ENCODE peak calls at places on chromosomes 4 and X, in eight cellular contexts. One of them, this sample, is unnamed.

GRCh38 chr4:89563431-89563830 is 255.8 kb upstream of the GPRIN3 start:
- DNase-seq in vagina: no peak
- DNase-seq in uterus: no peak
- DNase-seq in A549: no peak
- DNase-seq in heart left ventricle: no peak
- DNase-seq in Peyer's patch: no peak
- DNase-seq in prostate gland: no peak
- DNase-seq in endothelial cell of umbilical vein: no peak
- DNase-seq in this sample: no peak

GRCh38 chrX:124354648-124355047 is 8.3 kb downstream of the SH2D1A start:
- DNase-seq in vagina: no peak
- DNase-seq in uterus: no peak
- DNase-seq in A549: no peak
- DNase-seq in heart left ventricle: no peak
- DNase-seq in Peyer's patch: no peak
- DNase-seq in prostate gland: no peak
- DNase-seq in endothelial cell of umbilical vein: no peak
- DNase-seq in this sample: no peak

GRCh38 chrX:38654302-38654701 is 93.0 kb downstream of the TSPAN7 start:
- DNase-seq in vagina: no peak
- DNase-seq in uterus: no peak
- DNase-seq in A549: peak
- DNase-seq in heart left ventricle: no peak
- DNase-seq in Peyer's patch: no peak
- DNase-seq in prostate gland: no peak
- DNase-seq in endothelial cell of umbilical vein: peak
- DNase-seq in this sample: no peak

GRCh38 chrX:17692709-17693346 is 44.5 kb upstream of the SCML1 start:
- DNase-seq in vagina: no peak
- DNase-seq in uterus: no peak
- DNase-seq in A549: no peak
- DNase-seq in heart left ventricle: no peak
- DNase-seq in Peyer's patch: no peak
- DNase-seq in prostate gland: no peak
- DNase-seq in endothelial cell of umbilical vein: no peak
- DNase-seq in this sample: no peak

GRCh38 chrX:72299891-72300630 is 5.7 kb downstream of the CITED1 start:
- DNase-seq in vagina: no peak
- DNase-seq in uterus: no peak
- DNase-seq in A549: no peak
- DNase-seq in heart left ventricle: no peak
- DNase-seq in Peyer's patch: no peak
- DNase-seq in prostate gland: no peak
- DNase-seq in endothelial cell of umbilical vein: no peak
- DNase-seq in this sample: no peak

GRCh38 chrX:17476411-17476810 is 101.4 kb downstream of the NHS start:
- DNase-seq in vagina: no peak
- DNase-seq in uterus: no peak
- DNase-seq in A549: no peak
- DNase-seq in heart left ventricle: no peak
- DNase-seq in Peyer's patch: no peak
- DNase-seq in prostate gland: no peak
- DNase-seq in endothelial cell of umbilical vein: no peak
- DNase-seq in this sample: no peak

GRCh38 chr4:41939016-41939623 is 3.9 kb downstream of the TMEM33 start:
- DNase-seq in vagina: no peak
- DNase-seq in uterus: no peak
- DNase-seq in A549: no peak
- DNase-seq in heart left ventricle: no peak
- DNase-seq in Peyer's patch: no peak
- DNase-seq in prostate gland: no peak
- DNase-seq in endothelial cell of umbilical vein: no peak
- DNase-seq in this sample: peak

GRCh38 chr4:25632135-25632534 is 23.5 kb upstream of the SLC34A2 start:
- DNase-seq in vagina: no peak
- DNase-seq in uterus: no peak
- DNase-seq in A549: peak
- DNase-seq in heart left ventricle: no peak
- DNase-seq in Peyer's patch: no peak
- DNase-seq in prostate gland: no peak
- DNase-seq in endothelial cell of umbilical vein: no peak
- DNase-seq in this sample: no peak

GRCh38 chrX:38754102-38754790 is 47.0 kb upstream of the MID1IP1 start:
- DNase-seq in vagina: no peak
- DNase-seq in uterus: peak
- DNase-seq in A549: peak
- DNase-seq in heart left ventricle: no peak
- DNase-seq in Peyer's patch: no peak
- DNase-seq in prostate gland: peak
- DNase-seq in endothelial cell of umbilical vein: peak
- DNase-seq in this sample: no peak

GRCh38 chr4:1393866-1394265 is 12.4 kb downstream of the NKX1-1 start:
- DNase-seq in vagina: no peak
- DNase-seq in uterus: no peak
- DNase-seq in A549: no peak
- DNase-seq in heart left ventricle: no peak
- DNase-seq in Peyer's patch: no peak
- DNase-seq in prostate gland: no peak
- DNase-seq in endothelial cell of umbilical vein: no peak
- DNase-seq in this sample: peak

GRCh38 chr4:184896868-184897715 is 71.3 kb upstream of the ACSL1 start:
- DNase-seq in vagina: no peak
- DNase-seq in uterus: no peak
- DNase-seq in A549: no peak
- DNase-seq in heart left ventricle: no peak
- DNase-seq in Peyer's patch: no peak
- DNase-seq in prostate gland: no peak
- DNase-seq in endothelial cell of umbilical vein: no peak
- DNase-seq in this sample: peak

GRCh38 chrX:17527135-17527701 is 152.2 kb downstream of the NHS start:
- DNase-seq in vagina: no peak
- DNase-seq in uterus: no peak
- DNase-seq in A549: no peak
- DNase-seq in heart left ventricle: peak
- DNase-seq in Peyer's patch: no peak
- DNase-seq in prostate gland: no peak
- DNase-seq in endothelial cell of umbilical vein: peak
- DNase-seq in this sample: no peak

GRCh38 chr4:108303488-108304177 is 134.9 kb upstream of the LEF1 start:
- DNase-seq in vagina: no peak
- DNase-seq in uterus: no peak
- DNase-seq in A549: no peak
- DNase-seq in heart left ventricle: no peak
- DNase-seq in Peyer's patch: no peak
- DNase-seq in prostate gland: no peak
- DNase-seq in endothelial cell of umbilical vein: no peak
- DNase-seq in this sample: no peak

GRCh38 chrX:20545538-20545937 is 278.8 kb upstream of the RPS6KA3 start:
- DNase-seq in vagina: no peak
- DNase-seq in uterus: no peak
- DNase-seq in A549: no peak
- DNase-seq in heart left ventricle: no peak
- DNase-seq in Peyer's patch: no peak
- DNase-seq in prostate gland: no peak
- DNase-seq in endothelial cell of umbilical vein: no peak
- DNase-seq in this sample: no peak

GRCh38 chr4:169658970-169659735 is 38.8 kb downstream of the CLCN3 start:
- DNase-seq in vagina: no peak
- DNase-seq in uterus: no peak
- DNase-seq in A549: no peak
- DNase-seq in heart left ventricle: no peak
- DNase-seq in Peyer's patch: no peak
- DNase-seq in prostate gland: no peak
- DNase-seq in endothelial cell of umbilical vein: no peak
- DNase-seq in this sample: no peak

GRCh38 chrX:21374994-21375794 is 976 bp downstream of the CNKSR2 start:
- DNase-seq in vagina: no peak
- DNase-seq in uterus: no peak
- DNase-seq in A549: no peak
- DNase-seq in heart left ventricle: peak
- DNase-seq in Peyer's patch: peak
- DNase-seq in prostate gland: no peak
- DNase-seq in endothelial cell of umbilical vein: no peak
- DNase-seq in this sample: no peak

GRCh38 chrX:107667426-107667825 is 39.1 kb downstream of the PRPS1 start:
- DNase-seq in vagina: no peak
- DNase-seq in uterus: no peak
- DNase-seq in A549: no peak
- DNase-seq in heart left ventricle: no peak
- DNase-seq in Peyer's patch: no peak
- DNase-seq in prostate gland: no peak
- DNase-seq in endothelial cell of umbilical vein: no peak
- DNase-seq in this sample: no peak

GRCh38 chrX:84189125-84189524 is 1.1 kb upstream of the RPS6KA6 start:
- DNase-seq in vagina: no peak
- DNase-seq in uterus: no peak
- DNase-seq in A549: no peak
- DNase-seq in heart left ventricle: no peak
- DNase-seq in Peyer's patch: no peak
- DNase-seq in prostate gland: no peak
- DNase-seq in endothelial cell of umbilical vein: no peak
- DNase-seq in this sample: no peak

GRCh38 chr4:54741161-54741560 is 83.4 kb downstream of the KIT start:
- DNase-seq in vagina: no peak
- DNase-seq in uterus: no peak
- DNase-seq in A549: no peak
- DNase-seq in heart left ventricle: no peak
- DNase-seq in Peyer's patch: no peak
- DNase-seq in prostate gland: no peak
- DNase-seq in endothelial cell of umbilical vein: no peak
- DNase-seq in this sample: no peak

GRCh38 chr4:8478371-8478770 is 37.8 kb downstream of the TRMT44 start:
- DNase-seq in vagina: no peak
- DNase-seq in uterus: no peak
- DNase-seq in A549: no peak
- DNase-seq in heart left ventricle: no peak
- DNase-seq in Peyer's patch: no peak
- DNase-seq in prostate gland: no peak
- DNase-seq in endothelial cell of umbilical vein: no peak
- DNase-seq in this sample: no peak

GRCh38 chr4:166045457-166045856 is 172.4 kb downstream of the TLL1 start:
- DNase-seq in vagina: no peak
- DNase-seq in uterus: no peak
- DNase-seq in A549: no peak
- DNase-seq in heart left ventricle: no peak
- DNase-seq in Peyer's patch: no peak
- DNase-seq in prostate gland: no peak
- DNase-seq in endothelial cell of umbilical vein: no peak
- DNase-seq in this sample: no peak

DNA sequence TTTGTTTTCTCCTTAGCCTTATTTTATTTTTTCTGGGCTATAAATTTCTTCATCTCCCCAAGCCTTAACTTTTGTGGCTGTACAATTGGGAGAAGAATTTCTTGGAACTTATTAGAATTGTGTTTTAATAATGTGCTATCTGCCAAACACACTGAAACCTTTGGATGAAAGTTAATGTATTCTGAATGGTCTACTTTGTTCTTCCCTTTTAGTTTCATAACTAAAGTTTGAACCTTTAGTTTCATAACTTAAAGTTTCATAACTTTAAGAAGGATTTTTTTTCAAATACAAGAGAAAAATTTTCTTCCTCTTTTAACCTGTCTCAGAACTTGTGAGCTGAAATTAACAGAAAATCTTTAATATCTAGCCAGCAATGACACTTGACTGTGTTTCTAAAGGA is 182.2 kb downstream of the ARHGAP24 start:
- DNase-seq in vagina: no peak
- DNase-seq in uterus: no peak
- DNase-seq in A549: no peak
- DNase-seq in heart left ventricle: no peak
- DNase-seq in Peyer's patch: no peak
- DNase-seq in prostate gland: no peak
- DNase-seq in endothelial cell of umbilical vein: no peak
- DNase-seq in this sample: no peak
- H3K27ac ChIP-seq in vagina: no peak
- H3K27ac ChIP-seq in uterus: no peak
- H3K27ac ChIP-seq in A549: no peak
- H3K27ac ChIP-seq in heart left ventricle: peak
- H3K27ac ChIP-seq in Peyer's patch: peak
- H3K27ac ChIP-seq in prostate gland: no peak
- H3K27ac ChIP-seq in endothelial cell of umbilical vein: no peak
- H3K27ac ChIP-seq in this sample: no peak

GRCh38 chr4:153248641-153249198 is 44.5 kb downstream of the TRIM2 start:
- DNase-seq in vagina: no peak
- DNase-seq in uterus: peak
- DNase-seq in A549: no peak
- DNase-seq in heart left ventricle: peak
- DNase-seq in Peyer's patch: no peak
- DNase-seq in prostate gland: no peak
- DNase-seq in endothelial cell of umbilical vein: no peak
- DNase-seq in this sample: peak
- TF ChIP-seq POLR2A in vagina: no peak
- TF ChIP-seq POLR2A in uterus: no peak
- TF ChIP-seq POLR2A in A549: no peak
- TF ChIP-seq POLR2A in heart left ventricle: no peak
- TF ChIP-seq POLR2A in Peyer's patch: no peak
- TF ChIP-seq POLR2A in prostate gland: no peak
- TF ChIP-seq POLR2A in endothelial cell of umbilical vein: no peak
- TF ChIP-seq POLR2A in this sample: no peak

GRCh38 chrX:45788941-45789348 is 588.3 kb upstream of the DIPK2B start:
- DNase-seq in vagina: no peak
- DNase-seq in uterus: no peak
- DNase-seq in A549: no peak
- DNase-seq in heart left ventricle: peak
- DNase-seq in Peyer's patch: no peak
- DNase-seq in prostate gland: no peak
- DNase-seq in endothelial cell of umbilical vein: peak
- DNase-seq in this sample: no peak
- H3K27ac ChIP-seq in vagina: no peak
- H3K27ac ChIP-seq in uterus: no peak
- H3K27ac ChIP-seq in A549: no peak
- H3K27ac ChIP-seq in heart left ventricle: peak
- H3K27ac ChIP-seq in Peyer's patch: no peak
- H3K27ac ChIP-seq in prostate gland: no peak
- H3K27ac ChIP-seq in endothelial cell of umbilical vein: peak
- H3K27ac ChIP-seq in this sample: no peak

DNA sequence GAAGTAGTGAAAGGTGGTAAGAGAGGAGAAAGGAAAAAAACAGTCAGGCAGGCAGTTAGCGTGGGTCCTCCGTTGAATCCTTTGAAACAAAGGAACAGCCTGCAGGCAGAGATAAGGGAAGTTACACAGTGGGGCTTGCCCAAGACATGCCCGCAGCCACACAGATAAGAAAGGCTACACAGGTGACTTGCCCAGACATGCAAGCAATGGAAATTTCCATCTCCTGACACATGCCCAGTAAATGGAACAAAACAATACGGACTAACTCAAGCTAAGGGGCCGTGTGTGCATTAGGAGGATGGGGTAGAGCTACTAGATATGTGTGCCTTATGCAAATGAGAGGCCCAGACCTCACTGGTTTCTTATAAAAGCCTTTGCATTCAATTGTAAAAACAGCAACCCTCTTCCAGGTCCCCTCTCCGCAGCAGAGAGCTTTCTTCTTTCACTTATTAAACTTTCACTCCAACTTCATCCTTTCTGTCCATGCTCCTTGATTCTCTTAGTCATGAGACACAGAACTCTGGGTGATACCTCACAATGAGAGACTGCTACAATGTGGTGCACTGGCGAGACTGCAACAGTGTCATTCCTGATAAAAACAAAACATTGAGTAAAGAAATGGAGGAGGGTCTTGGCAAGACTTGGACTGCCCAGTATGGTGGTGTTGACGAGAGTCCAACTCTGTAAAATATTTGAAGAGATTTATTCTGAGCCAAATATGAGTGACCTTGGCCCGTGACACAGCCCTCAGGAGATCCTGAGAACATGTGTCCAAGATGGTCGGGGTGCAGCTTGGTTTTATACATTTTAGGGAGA is 997.4 kb upstream of the PRKX start:
- DNase-seq in vagina: no peak
- DNase-seq in uterus: no peak
- DNase-seq in A549: peak
- DNase-seq in heart left ventricle: no peak
- DNase-seq in Peyer's patch: no peak
- DNase-seq in prostate gland: no peak
- DNase-seq in endothelial cell of umbilical vein: no peak
- DNase-seq in this sample: no peak
- TF ChIP-seq POLR2A in vagina: no peak
- TF ChIP-seq POLR2A in uterus: no peak
- TF ChIP-seq POLR2A in A549: no peak
- TF ChIP-seq POLR2A in heart left ventricle: no peak
- TF ChIP-seq POLR2A in Peyer's patch: no peak
- TF ChIP-seq POLR2A in prostate gland: no peak
- TF ChIP-seq POLR2A in endothelial cell of umbilical vein: no peak
- TF ChIP-seq POLR2A in this sample: no peak